ENCODE peak calls at places on chromosomes 4 and X, in six cellular contexts. R, K, E, P, O and F are unnamed samples.

GRCh38 chr4:104591505-104591904 is 96.8 kb upstream of the CXXC4 start:
- DNase-seq in R (no peak), K (no peak), E (no peak), P (peak), O (peak), F (no peak)

GRCh38 chrX:34881671-34882070 is 60.9 kb upstream of the FAM47B start:
- DNase-seq in R (no peak), K (no peak), E (no peak), P (no peak), O (no peak), F (no peak)

GRCh38 chrX:3371163-3371562 is 24.7 kb upstream of the MXRA5 start:
- DNase-seq in R (no peak), K (no peak), E (no peak), P (no peak), O (no peak), F (no peak)

GRCh38 chrX:15947648-15948317 is 93.2 kb upstream of the AP1S2 start:
- DNase-seq in R (peak), K (no peak), E (no peak), P (peak), O (peak), F (no peak)

GRCh38 chr4:5460106-5460801 is 248.1 kb downstream of the EVC2 start:
- DNase-seq in R (peak), K (peak), E (no peak), P (peak), O (peak), F (peak)

GRCh38 chrX:13808293-13808692 is 8.6 kb downstream of the GPM6B start:
- DNase-seq in R (no peak), K (no peak), E (no peak), P (no peak), O (no peak), F (no peak)

GRCh38 chr4:89519771-89520170 is 212.2 kb upstream of the GPRIN3 start:
- DNase-seq in R (no peak), K (no peak), E (no peak), P (no peak), O (no peak), F (no peak)

GRCh38 chr4:143784567-143784966 is 84.1 kb upstream of the FREM3 start:
- DNase-seq in R (no peak), K (no peak), E (no peak), P (no peak), O (no peak), F (no peak)

GRCh38 chrX:70504772-70505450 is 60.3 kb downstream of the DLG3 start:
- DNase-seq in R (no peak), K (no peak), E (no peak), P (no peak), O (no peak), F (no peak)

GRCh38 chr4:119299221-119300071 is 22.5 kb downstream of the FABP2 start:
- DNase-seq in R (peak), K (no peak), E (peak), P (no peak), O (no peak), F (peak)

GRCh38 chr4:158018090-158018808 is 154.6 kb downstream of the GASK1B start:
- DNase-seq in R (no peak), K (no peak), E (no peak), P (no peak), O (no peak), F (no peak)

GRCh38 chr4:70903282-70903603 is 1.1 kb downstream of the MOB1B start:
- DNase-seq in R (peak), K (no peak), E (no peak), P (no peak), O (no peak), F (no peak)

GRCh38 chr4:22482250-22483127 is 33.4 kb downstream of the ADGRA3 start:
- DNase-seq in R (no peak), K (no peak), E (no peak), P (no peak), O (no peak), F (no peak)

GRCh38 chr4:87009095-87009648 is 74.4 kb downstream of the AFF1 start:
- DNase-seq in R (no peak), K (no peak), E (no peak), P (no peak), O (no peak), F (no peak)

GRCh38 chr4:98166025-98166730 is 22.9 kb upstream of the STPG2 start:
- DNase-seq in R (no peak), K (peak), E (no peak), P (no peak), O (no peak), F (no peak)

GRCh38 chr4:46372878-46373277 is 17.1 kb downstream of the GABRA2 start:
- DNase-seq in R (no peak), K (no peak), E (no peak), P (no peak), O (no peak), F (no peak)

GRCh38 chr4:82388405-82388804 is 14.6 kb upstream of the HNRNPD start:
- DNase-seq in R (no peak), K (no peak), E (no peak), P (no peak), O (no peak), F (no peak)

GRCh38 chr4:15659768-15660394 is 4.7 kb upstream of the FBXL5 start:
- DNase-seq in R (no peak), K (no peak), E (no peak), P (no peak), O (no peak), F (no peak)

GRCh38 chr4:43325220-43325967 is 432.9 kb downstream of the GRXCR1 start:
- DNase-seq in R (no peak), K (no peak), E (peak), P (no peak), O (no peak), F (no peak)

GRCh38 chr4:57182132-57182874 is 72.1 kb upstream of the IGFBP7 start:
- DNase-seq in R (peak), K (no peak), E (no peak), P (no peak), O (no peak), F (no peak)

GRCh38 chrX:130176354-130176776 is 4.6 kb downstream of the RAB33A start:
- DNase-seq in R (no peak), K (no peak), E (peak), P (no peak), O (no peak), F (no peak)

GRCh38 chr4:141131738-141132688 is 1.3 kb downstream of the RNF150 start:
- DNase-seq in R (no peak), K (no peak), E (no peak), P (peak), O (no peak), F (no peak)

GRCh38 chrX:8668797-8669196 is 63.1 kb downstream of the ANOS1 start:
- DNase-seq in R (no peak), K (no peak), E (no peak), P (no peak), O (no peak), F (no peak)

GRCh38 chr4:73872331-73873108 is 3.3 kb downstream of the CXCL1 start:
- DNase-seq in R (no peak), K (no peak), E (no peak), P (no peak), O (no peak), F (no peak)

GRCh38 chr4:150316332-150317205 is 238.3 kb downstream of the DCLK2 start:
- DNase-seq in R (no peak), K (no peak), E (no peak), P (no peak), O (no peak), F (no peak)

GRCh38 chr4:7828011-7828720 is 111.5 kb downstream of the AFAP1 start:
- DNase-seq in R (no peak), K (no peak), E (no peak), P (no peak), O (peak), F (no peak)

DNA sequence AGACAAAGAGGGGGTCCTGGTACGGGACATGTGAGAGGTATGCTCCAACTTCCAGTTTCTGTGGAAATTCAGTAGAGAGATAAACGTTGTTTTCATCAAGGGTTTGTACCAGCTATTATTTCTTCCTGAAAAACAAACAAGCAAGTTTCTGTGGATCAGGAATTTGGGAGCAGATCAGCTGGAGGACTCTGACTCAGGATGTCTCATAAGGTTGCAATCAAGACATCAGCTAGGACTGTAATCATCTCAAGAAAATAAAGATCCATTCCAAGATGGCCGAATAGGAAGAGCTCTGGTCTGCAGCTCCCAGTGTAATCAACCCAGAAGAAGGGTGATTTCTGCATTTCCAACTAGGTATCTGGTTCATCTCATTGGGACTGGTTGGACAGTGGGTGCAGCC is 23.5 kb upstream of the NFKB1 start:
- DNase-seq in R (no peak), K (no peak), E (no peak), P (no peak), O (no peak), F (no peak)
- TF ChIP-seq ZNF274 in R (no peak), K (no peak), E (no peak), P (no peak), O (no peak), F (no peak)

DNA sequence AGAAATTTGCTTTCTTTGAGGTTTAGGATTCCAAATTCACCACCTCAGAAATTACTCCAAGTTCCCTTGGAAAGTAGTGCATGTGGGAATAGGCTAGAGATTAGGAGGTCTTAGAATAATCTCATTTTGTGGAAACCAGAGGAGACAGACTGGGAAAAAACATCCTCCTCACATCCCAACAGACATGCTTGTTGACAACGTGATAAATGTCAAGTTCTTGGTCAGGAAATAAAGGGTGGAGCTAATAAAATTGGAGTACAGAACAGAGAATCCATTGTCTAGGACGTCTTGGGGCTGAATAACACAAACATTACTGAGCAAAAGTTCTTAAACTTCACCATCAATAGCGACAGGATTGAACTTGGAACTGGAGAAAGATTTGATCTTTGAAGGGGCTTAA is 233.4 kb downstream of the PABPC4L start:
- DNase-seq in R (no peak), K (no peak), E (no peak), P (no peak), O (no peak), F (no peak)
- TF ChIP-seq ZNF274 in R (no peak), K (no peak), E (no peak), P (no peak), O (no peak), F (no peak)

GRCh38 chr4:187286536-187286935 is 562.9 kb upstream of the FAT1 start:
- DNase-seq in R (no peak), K (no peak), E (no peak), P (no peak), O (no peak), F (no peak)
- TF ChIP-seq ZNF274 in R (no peak), K (no peak), E (no peak), P (no peak), O (no peak), F (no peak)

GRCh38 chr4:40514409-40515025 is 115.1 kb downstream of the RBM47 start:
- DNase-seq in R (peak), K (no peak), E (no peak), P (no peak), O (no peak), F (peak)
- TF ChIP-seq ZNF274 in R (no peak), K (no peak), E (no peak), P (no peak), O (no peak), F (no peak)